ENCODE peak calls at places on chromosomes 1 and 21, in nine cellular contexts. P, X, L, S, A, Z, V, U and Y are unnamed samples.

GRCh38 chr1:30081379-30082102 is 641.8 kb downstream of the MATN1 start:
- DNase-seq in P (no peak), X (no peak), L (no peak), S (no peak), A (no peak), Z (no peak), V (no peak), U (no peak), Y (no peak)

GRCh38 chr1:85297855-85298629 is 21.6 kb upstream of the BCL10 start:
- DNase-seq in P (peak), X (peak), L (peak), S (peak), A (peak), Z (no peak), V (peak), U (peak), Y (no peak)

GRCh38 chr1:27071049-27071416 is 58.4 kb upstream of the TENT5B start:
- DNase-seq in P (peak), X (no peak), L (no peak), S (no peak), A (no peak), Z (no peak), V (peak), U (peak), Y (no peak)

GRCh38 chr1:41387667-41388091 is 26.4 kb downstream of the FOXO6 start:
- DNase-seq in P (peak), X (no peak), L (no peak), S (no peak), A (peak), Z (peak), V (no peak), U (peak), Y (no peak)

GRCh38 chr1:224448428-224449017 is 13.9 kb upstream of the WDR26 start:
- DNase-seq in P (no peak), X (no peak), L (no peak), S (peak), A (no peak), Z (no peak), V (no peak), U (no peak), Y (no peak)

GRCh38 chr1:100539836-100540536 is 2.0 kb downstream of the GPR88 start:
- DNase-seq in P (peak), X (no peak), L (no peak), S (no peak), A (no peak), Z (no peak), V (no peak), U (peak), Y (no peak)

GRCh38 chr1:57725318-57725717 is 301.5 kb upstream of the DAB1 start:
- DNase-seq in P (no peak), X (no peak), L (no peak), S (no peak), A (no peak), Z (no peak), V (no peak), U (no peak), Y (no peak)

GRCh38 chr1:165637427-165637826 is 6.4 kb downstream of the MGST3 start:
- DNase-seq in P (peak), X (no peak), L (no peak), S (no peak), A (no peak), Z (no peak), V (no peak), U (peak), Y (no peak)

GRCh38 chr21:34737115-34737514 is 68.3 kb downstream of the CLIC6 start:
- DNase-seq in P (peak), X (no peak), L (no peak), S (no peak), A (no peak), Z (no peak), V (no peak), U (no peak), Y (no peak)

GRCh38 chr1:173853074-173853473 is 14.7 kb downstream of the GAS5 start:
- DNase-seq in P (peak), X (no peak), L (no peak), S (no peak), A (no peak), Z (no peak), V (peak), U (peak), Y (no peak)

GRCh38 chr1:18452550-18452949 is 28.2 kb upstream of the KLHDC7A start:
- DNase-seq in P (no peak), X (no peak), L (no peak), S (peak), A (peak), Z (no peak), V (no peak), U (no peak), Y (no peak)

GRCh38 chr1:185316163-185317033 is 645 bp downstream of the IVNS1ABP start:
- DNase-seq in P (peak), X (peak), L (peak), S (peak), A (peak), Z (peak), V (peak), U (peak), Y (peak)

GRCh38 chr1:70587803-70588465 is 176.9 kb downstream of the CTH start:
- DNase-seq in P (no peak), X (no peak), L (no peak), S (no peak), A (no peak), Z (no peak), V (no peak), U (no peak), Y (no peak)

GRCh38 chr1:229186373-229187056 is 84.4 kb upstream of the RAB4A start:
- DNase-seq in P (no peak), X (no peak), L (no peak), S (no peak), A (no peak), Z (no peak), V (no peak), U (no peak), Y (no peak)

GRCh38 chr1:29122987-29123870 is 474 bp downstream of the TMEM200B start:
- DNase-seq in P (peak), X (no peak), L (no peak), S (no peak), A (no peak), Z (peak), V (no peak), U (peak), Y (no peak)

GRCh38 chr1:197285526-197286217 is 17.6 kb downstream of the CRB1 start:
- DNase-seq in P (no peak), X (no peak), L (no peak), S (no peak), A (no peak), Z (no peak), V (no peak), U (no peak), Y (no peak)

GRCh38 chr1:87104140-87104539 is 189.7 kb downstream of the HS2ST1 start:
- DNase-seq in P (no peak), X (no peak), L (no peak), S (no peak), A (no peak), Z (no peak), V (no peak), U (no peak), Y (no peak)